ENCODE peak calls at places on chromosomes 3 and 15, in five cellular contexts. R, C, Y, X and L are unnamed samples.

GRCh38 chr3:16427309-16427965 is 86.1 kb downstream of the RFTN1 start:
- DNase-seq in C (no peak), X (peak; percentile 85), R (peak; percentile 41), Y (no peak), L (peak; percentile 98)

GRCh38 chr15:76289582-76289981 is 21.7 kb downstream of the ETFA start:
- DNase-seq in R (no peak), C (no peak), X (no peak), Y (no peak), L (peak; percentile 22)

GRCh38 chr3:32531010-32531647 is 28.5 kb upstream of the CMTM6 start:
- DNase-seq in X (peak; percentile 7), C (no peak), R (no peak), Y (no peak), L (no peak)

GRCh38 chr3:46666471-46666845 is 27.0 kb downstream of the ALS2CL start:
- DNase-seq in R (no peak), Y (no peak), C (peak; percentile 72), X (no peak), L (no peak)

GRCh38 chr3:175316799-175317198 is 457.7 kb downstream of the NAALADL2 start:
- DNase-seq in X (no peak), R (no peak), Y (no peak), C (no peak), L (no peak)

GRCh38 chr3:187481426-187481825 is 113.2 kb downstream of the RTP4 start:
- DNase-seq in Y (no peak), R (no peak), C (no peak), X (no peak), L (no peak)

GRCh38 chr3:174439621-174440349 is 419.3 kb upstream of the NAALADL2 start:
- DNase-seq in C (peak; percentile 24), Y (no peak), R (peak; percentile 26), X (peak; percentile 89), L (peak; percentile 99)

GRCh38 chr15:49706805-49707204 is 86.0 kb downstream of the DTWD1 start:
- DNase-seq in Y (no peak), R (no peak), X (peak; percentile 99), C (no peak), L (no peak)

GRCh38 chr3:127307431-127307830 is 19.6 kb upstream of the PRR20G start:
- DNase-seq in Y (no peak), R (no peak), X (peak; percentile 92), C (no peak), L (no peak)

GRCh38 chr3:157335198-157335597 is 101.5 kb upstream of the PTX3 start:
- DNase-seq in Y (no peak), C (no peak), R (no peak), X (no peak), L (no peak)

GRCh38 chr3:126870608-126871210 is 112.2 kb upstream of the PLXNA1 start:
- DNase-seq in R (no peak), Y (no peak), C (no peak), X (no peak), L (no peak)

GRCh38 chr3:100438623-100438974 is 37.3 kb downstream of the LNP1 start:
- DNase-seq in X (no peak), C (no peak), R (no peak), Y (no peak), L (no peak)

GRCh38 chr3:9396301-9396631 is 1.1 kb upstream of the SETD5 start:
- DNase-seq in R (peak; percentile 75), Y (peak; percentile 43), C (no peak), X (peak; percentile 91), L (peak; percentile 99)

GRCh38 chr3:182728248-182728647 is 65.1 kb upstream of the ATP11B start:
- DNase-seq in X (no peak), R (no peak), Y (no peak), C (no peak), L (no peak)

GRCh38 chr15:96296264-96296663 is 34.2 kb upstream of the NR2F2 start:
- DNase-seq in X (peak; percentile 3), R (peak; percentile 25), C (no peak), Y (no peak), L (peak; percentile 39)

GRCh38 chr3:70951937-70952492 is 631.5 kb downstream of the FOXP1 start:
- DNase-seq in C (no peak), R (no peak), Y (no peak), X (no peak), L (no peak)

GRCh38 chr3:24332092-24332491 is 162.6 kb downstream of the THRB start:
- DNase-seq in R (no peak), C (no peak), X (no peak), Y (no peak), L (no peak)

GRCh38 chr3:5194801-5195509 is 7.4 kb downstream of the EDEM1 start:
- DNase-seq in X (peak; percentile 68), R (peak; percentile 80), Y (no peak), C (no peak), L (peak; percentile 62)

GRCh38 chr15:49815937-49816336 is 195.1 kb downstream of the DTWD1 start:
- DNase-seq in R (peak; percentile 4), Y (no peak), X (peak; percentile 72), C (no peak), L (peak; percentile 36)

GRCh38 chr15:55267401-55268053 is 22.1 kb downstream of the RAB27A start:
- DNase-seq in Y (no peak), C (peak; percentile 50), X (peak; percentile 79), R (no peak), L (peak; percentile 75)

GRCh38 chr3:71784914-71785593 is at the start of gene PROK2:
- DNase-seq in C (no peak), X (peak; percentile 8), R (no peak), Y (no peak), L (no peak)

GRCh38 chr15:79028411-79028964 is 62.1 kb downstream of the RASGRF1 start:
- DNase-seq in R (peak; percentile 56), Y (no peak), X (no peak), C (no peak), L (peak; percentile 7)

GRCh38 chr15:82739086-82739485 is 29.4 kb upstream of the AP3B2 start:
- DNase-seq in X (no peak), C (no peak), Y (no peak), R (no peak), L (peak; percentile 31)

GRCh38 chr3:42192334-42193200 is 73.4 kb downstream of the CCK start:
- DNase-seq in R (no peak), C (no peak), Y (no peak), X (peak; percentile 88), L (no peak)

GRCh38 chr15:82944840-82945239 is 7.7 kb downstream of the HOMER2 start:
- DNase-seq in R (no peak), Y (no peak), C (no peak), X (peak; percentile 14), L (peak; percentile 71)

GRCh38 chr3:71051893-71052687 is 531.4 kb downstream of the FOXP1 start:
- DNase-seq in X (no peak), C (no peak), R (peak; percentile 56), Y (no peak), L (no peak)

GRCh38 chr3:16280671-16281070 is 15.7 kb downstream of the OXNAD1 start:
- DNase-seq in C (no peak), Y (no peak), R (no peak), X (no peak), L (no peak)

GRCh38 chr3:44110643-44111042 is 131.0 kb upstream of the TOPAZ1 start:
- DNase-seq in C (no peak), R (no peak), X (no peak), Y (no peak), L (no peak)

GRCh38 chr15:57038040-57038439 is 119.6 kb downstream of the TCF12 start:
- DNase-seq in X (no peak), C (no peak), R (no peak), Y (no peak), L (no peak)

GRCh38 chr15:87209891-87210649 is 1046.5 kb downstream of the NTRK3 start:
- DNase-seq in C (no peak), X (no peak), R (no peak), Y (no peak), L (no peak)

GRCh38 chr3:64621726-64622400 is 65.9 kb downstream of the ADAMTS9 start:
- DNase-seq in C (no peak), X (no peak), Y (no peak), R (no peak), L (peak; percentile 17)

GRCh38 chr3:152969557-152970300 is 134.8 kb downstream of the P2RY1 start:
- DNase-seq in X (no peak), Y (no peak), C (no peak), R (no peak), L (no peak)

GRCh38 chr3:39806820-39807219 is 2.6 kb upstream of the MYRIP start:
- DNase-seq in X (no peak), Y (no peak), R (no peak), C (no peak), L (no peak)

GRCh38 chr3:46895204-46895660 is 17.7 kb downstream of the PTH1R start:
- DNase-seq in C (peak; percentile 78), X (peak; percentile 12), R (peak; percentile 67), Y (peak; percentile 62), L (peak; percentile 29)

GRCh38 chr3:100044369-100044768 is 69.9 kb downstream of the FILIP1L start:
- DNase-seq in X (peak; percentile 95), R (no peak), Y (no peak), C (no peak), L (no peak)

GRCh38 chr15:75578206-75578947 is 738 bp downstream of the PTPN9 start:
- DNase-seq in X (peak; percentile 34), C (peak; percentile 34), Y (no peak), R (peak; percentile 17), L (peak; percentile 34)

GRCh38 chr15:83362706-83363105 is 78.2 kb upstream of the BNC1 start:
- DNase-seq in R (no peak), Y (no peak), C (no peak), X (no peak), L (no peak)

GRCh38 chr3:141323936-141324704 is 44.2 kb upstream of the ZBTB38 start:
- DNase-seq in X (no peak), C (no peak), R (no peak), Y (no peak), L (no peak)

GRCh38 chr3:27544372-27544865 is 60.2 kb upstream of the SLC4A7 start:
- DNase-seq in R (no peak), Y (no peak), X (peak; percentile 71), C (no peak), L (peak; percentile 72)

GRCh38 chr15:32028921-32029320 is 1.4 kb upstream of the CHRNA7 start:
- DNase-seq in X (no peak), Y (no peak), R (no peak), C (no peak), L (no peak)